ENCODE peak calls at places on chromosomes 7 and 10, in five cellular contexts. I, S, V, C and Y are unnamed samples.

GRCh38 chr7:67484244-67484751 is 487.7 kb downstream of the TYW1 start:
- DNase-seq in S (peak; percentile 83), I (peak; percentile 77), C (peak; percentile 44), V (peak; percentile 61), Y (peak; percentile 52)

GRCh38 chr10:74888947-74889661 is 62.7 kb downstream of the KAT6B start:
- DNase-seq in C (no peak), V (no peak), S (no peak), I (no peak), Y (no peak)

GRCh38 chr7:28778781-28779180 is 179.3 kb downstream of the TRIL start:
- DNase-seq in I (no peak), S (no peak), V (peak; percentile 18), C (no peak), Y (no peak)

GRCh38 chr7:85621286-85621685 is 434.4 kb upstream of the SEMA3D start:
- DNase-seq in C (no peak), V (peak; percentile 59), S (no peak), I (no peak), Y (no peak)

GRCh38 chr7:54664235-54665228 is 94.5 kb downstream of the SEC61G start:
- DNase-seq in V (peak; percentile 12), S (no peak), I (peak; percentile 54), C (peak; percentile 58), Y (peak; percentile 55)

GRCh38 chr10:50614444-50615137 is 9.2 kb downstream of the SGMS1 start:
- DNase-seq in I (peak; percentile 27), S (peak; percentile 3), C (peak; percentile 72), V (peak; percentile 16), Y (no peak)

GRCh38 chr7:151680810-151681209 is 161.1 kb upstream of the RHEB start:
- DNase-seq in V (peak; percentile 94), C (peak; percentile 30), S (no peak), I (no peak), Y (no peak)

GRCh38 chr10:47176903-47177860 is 122.8 kb upstream of the GDF10 start:
- DNase-seq in V (no peak), C (no peak), I (no peak), S (peak; percentile 66), Y (no peak)

GRCh38 chr7:103811997-103812396 is 177.5 kb downstream of the RELN start:
- DNase-seq in V (no peak), I (no peak), C (no peak), S (no peak), Y (no peak)

GRCh38 chr7:18041202-18041601 is 13.6 kb upstream of the PRPS1L1 start:
- DNase-seq in S (no peak), C (no peak), V (peak; percentile 2), I (no peak), Y (no peak)

GRCh38 chr7:115600196-115600595 is 430.4 kb downstream of the TFEC start:
- DNase-seq in I (no peak), S (no peak), C (no peak), V (peak; percentile 15), Y (no peak)

GRCh38 chr10:86689146-86689545 is 20.8 kb downstream of the LDB3 start:
- DNase-seq in S (no peak), V (no peak), C (no peak), I (no peak), Y (no peak)

GRCh38 chr10:95416270-95416669 is 125.5 kb upstream of the PDLIM1 start:
- DNase-seq in S (no peak), V (no peak), I (no peak), C (no peak), Y (no peak)

GRCh38 chr10:44992070-44992731 is 8.5 kb upstream of the ZNF22 start:
- DNase-seq in C (no peak), S (no peak), I (no peak), V (no peak), Y (peak; percentile 83)

GRCh38 chr7:96667026-96667425 is 42.6 kb downstream of the SEM1 start:
- DNase-seq in C (no peak), I (no peak), V (no peak), S (no peak), Y (no peak)

GRCh38 chr10:33298110-33298509 is 36.4 kb downstream of the NRP1 start:
- DNase-seq in C (no peak), V (no peak), I (no peak), S (no peak), Y (no peak)

GRCh38 chr10:124027306-124028050 is 65.9 kb downstream of the CHST15 start:
- DNase-seq in S (no peak), I (no peak), V (no peak), C (no peak), Y (no peak)

GRCh38 chr7:134395604-134396003 is 63.3 kb downstream of the AKR1B1 start:
- DNase-seq in V (no peak), C (no peak), I (no peak), S (no peak), Y (no peak)

GRCh38 chr10:95864906-95865813 is 42.6 kb upstream of the CC2D2B start:
- DNase-seq in I (peak; percentile 14), C (peak; percentile 70), V (peak; percentile 90), S (no peak), Y (no peak)

GRCh38 chr7:130752424-130752823 is 18.4 kb upstream of the KLF14 start:
- DNase-seq in I (no peak), C (no peak), S (no peak), V (no peak), Y (no peak)

GRCh38 chr7:22223841-22224240 is 133.1 kb downstream of the RAPGEF5 start:
- DNase-seq in C (no peak), S (no peak), I (no peak), V (no peak), Y (no peak)

GRCh38 chr7:50976064-50976463 is 193.4 kb upstream of the GRB10 start:
- DNase-seq in C (no peak), I (no peak), S (no peak), V (no peak), Y (no peak)

GRCh38 chr10:3749597-3750351 is 35.2 kb downstream of the KLF6 start:
- DNase-seq in I (no peak), C (peak; percentile 78), V (peak; percentile 85), S (no peak), Y (no peak)

GRCh38 chr10:29980084-29980483 is 79.3 kb downstream of the JCAD start:
- DNase-seq in I (no peak), V (peak; percentile 34), S (no peak), C (peak; percentile 58), Y (no peak)

GRCh38 chr10:101710064-101710695 is 15.2 kb upstream of the FBXW4 start:
- DNase-seq in C (no peak), V (no peak), S (no peak), I (no peak), Y (no peak)

GRCh38 chr7:47724335-47724982 is 142.5 kb upstream of the TNS3 start:
- DNase-seq in C (peak; percentile 68), V (peak; percentile 95), S (no peak), I (peak; percentile 36), Y (peak; percentile 27)

GRCh38 chr7:13359656-13360055 is 629.8 kb downstream of the ETV1 start:
- DNase-seq in I (no peak), S (no peak), V (no peak), C (no peak), Y (no peak)

GRCh38 chr7:45663965-45664623 is 89.9 kb downstream of the ADCY1 start:
- DNase-seq in S (no peak), C (no peak), V (no peak), I (no peak), Y (peak; percentile 32)

GRCh38 chr7:92044148-92044547 is 90.1 kb downstream of the CYP51A1 start:
- DNase-seq in C (no peak), V (no peak), S (no peak), I (no peak), Y (no peak)